ENCODE peak calls at places on chromosome 4, in seven cellular contexts. J is GM23248; Q is OCI-M1; R is anterior cingulate cortex; S is amniotic epithelial cell; A is adrenal gland; O is activated T-helper 9 cell treated with anti-CD3 and anti-CD28 coated beads, Interleukin-2, amount 50 U/mL, for 16 hours. C is an unnamed sample.

GRCh38 chr4:144645102-144645469 is 870 bp upstream of the HHIP start:
- DNase-seq in J (no peak), R (no peak), O (no peak), S (no peak), Q (no peak), A (no peak), C (no peak)

GRCh38 chr4:88158360-88159136 is at the start of gene ABCG2:
- DNase-seq in R (no peak), Q (peak), S (peak), J (peak), O (peak), A (peak), C (peak)

GRCh38 chr4:81304871-81305270 is 89.8 kb upstream of the PRKG2 start:
- DNase-seq in Q (no peak), R (no peak), A (no peak), J (no peak), S (no peak), O (no peak), C (no peak)

GRCh38 chr4:160450861-160451260 is 1348.0 kb downstream of the RAPGEF2 start:
- DNase-seq in Q (no peak), O (no peak), J (no peak), A (no peak), R (no peak), S (no peak), C (no peak)

GRCh38 chr4:121633642-121634041 is 63.1 kb downstream of the ANXA5 start:
- DNase-seq in Q (no peak), S (no peak), J (no peak), O (no peak), A (no peak), R (no peak), C (no peak)

GRCh38 chr4:145299380-145300076 is 119.1 kb upstream of the OTUD4 start:
- DNase-seq in S (peak), O (peak), Q (peak), A (no peak), J (peak), R (no peak), C (no peak)

GRCh38 chr4:156581693-156582092 is 389.9 kb downstream of the PDGFC start:
- DNase-seq in A (no peak), S (no peak), Q (peak), J (no peak), O (no peak), R (no peak), C (no peak)

GRCh38 chr4:124526321-124526720 is 186.2 kb downstream of the ANKRD50 start:
- DNase-seq in Q (no peak), O (no peak), A (no peak), S (no peak), J (no peak), R (no peak), C (no peak)

GRCh38 chr4:142191901-142192300 is 555.5 kb downstream of the IL15 start:
- DNase-seq in O (no peak), J (peak), Q (no peak), A (no peak), S (no peak), R (no peak), C (no peak)

GRCh38 chr4:183798249-183798920 is 106.7 kb upstream of the STOX2 start:
- DNase-seq in O (no peak), J (no peak), S (no peak), Q (no peak), R (no peak), A (no peak), C (no peak)